ENCODE peak calls at places on chromosomes 7 and 10, in seven cellular contexts. G is mesothelial cell of epicardium, L is body of pancreas, B is cardiac fibroblast, R is glutamatergic neuron, E is nephron progenitor cell, K is cardiac muscle cell. N is an unnamed sample.

GRCh38 chr10:132223156-132223590 is 36.4 kb downstream of the DPYSL4 start:
- DNase-seq in G (peak; percentile 77), L (peak; percentile 86), B (peak; percentile 85), R (peak; percentile 75), E (peak; percentile 87), K (peak; percentile 87), N (peak; percentile 79)

GRCh38 chr7:140674899-140675701 is 2.4 kb downstream of the ADCK2 start:
- DNase-seq in G (no peak), L (peak; percentile 19), B (peak; percentile 73), R (no peak), E (peak; percentile 54), K (peak; percentile 71), N (peak; percentile 44)

GRCh38 chr10:121450247-121450646 is 148.0 kb downstream of the FGFR2 start:
- DNase-seq in G (no peak), L (no peak), B (no peak), R (no peak), E (no peak), K (no peak), N (no peak)

GRCh38 chr7:70621954-70622596 is 509.9 kb upstream of the GALNT17 start:
- DNase-seq in G (no peak), L (no peak), B (no peak), R (no peak), E (no peak), K (no peak), N (no peak)

GRCh38 chr10:14584643-14585042 is 190.1 kb downstream of the FAM107B start:
- DNase-seq in G (no peak), L (no peak), B (no peak), R (no peak), E (no peak), K (no peak), N (no peak)

GRCh38 chr7:94041529-94041928 is 37.4 kb upstream of the BET1 start:
- DNase-seq in G (no peak), L (no peak), B (peak; percentile 65), R (no peak), E (no peak), K (peak; percentile 63), N (no peak)

GRCh38 chr10:130121486-130122079 is 11.0 kb upstream of the C10orf143 start:
- DNase-seq in G (no peak), L (no peak), B (no peak), R (no peak), E (no peak), K (no peak), N (no peak)

GRCh38 chr7:72053273-72053672 is 358.9 kb downstream of the CALN1 start:
- DNase-seq in G (no peak), L (no peak), B (no peak), R (no peak), E (no peak), K (no peak), N (no peak)

GRCh38 chr10:106111241-106111640 is 1053.3 kb downstream of the SORCS1 start:
- DNase-seq in G (no peak), L (no peak), B (peak; percentile 72), R (no peak), E (no peak), K (peak; percentile 65), N (no peak)

GRCh38 chr10:17244712-17245365 is 16.8 kb downstream of the VIM start:
- DNase-seq in G (no peak), L (no peak), B (no peak), R (no peak), E (no peak), K (no peak), N (no peak)

GRCh38 chr10:106711313-106711906 is 453.1 kb downstream of the SORCS1 start:
- DNase-seq in G (peak; percentile 40), L (peak; percentile 70), B (peak; percentile 7), R (peak; percentile 74), E (peak; percentile 57), K (peak; percentile 31), N (peak; percentile 38)

DNA sequence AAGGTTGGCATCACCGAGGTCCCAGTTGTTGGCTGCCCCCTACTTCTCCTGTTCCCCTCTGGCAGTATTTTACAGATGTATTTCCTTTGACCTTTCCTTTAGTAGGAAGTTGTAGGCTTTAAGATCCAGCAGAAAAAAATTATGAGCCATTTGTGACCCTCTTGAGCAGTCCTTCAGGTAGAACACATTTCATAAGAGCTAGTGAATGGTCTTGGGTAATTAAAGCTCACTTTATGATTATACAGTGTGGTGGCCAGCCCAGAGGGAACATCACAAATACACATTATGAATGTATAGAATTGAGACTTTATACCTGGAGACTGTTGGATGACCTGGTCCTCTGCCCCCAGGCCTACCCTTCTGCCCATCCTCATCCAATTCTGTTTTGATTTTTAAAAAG is 57.0 kb downstream of the KAT6B start:
- DNase-seq in G (no peak), L (no peak), B (no peak), R (no peak), E (no peak), K (no peak), N (no peak)
- TF ChIP-seq CTCF in G (no peak), L (no peak), B (no peak), R (no peak), E (no peak), K (no peak), N (no peak)

DNA sequence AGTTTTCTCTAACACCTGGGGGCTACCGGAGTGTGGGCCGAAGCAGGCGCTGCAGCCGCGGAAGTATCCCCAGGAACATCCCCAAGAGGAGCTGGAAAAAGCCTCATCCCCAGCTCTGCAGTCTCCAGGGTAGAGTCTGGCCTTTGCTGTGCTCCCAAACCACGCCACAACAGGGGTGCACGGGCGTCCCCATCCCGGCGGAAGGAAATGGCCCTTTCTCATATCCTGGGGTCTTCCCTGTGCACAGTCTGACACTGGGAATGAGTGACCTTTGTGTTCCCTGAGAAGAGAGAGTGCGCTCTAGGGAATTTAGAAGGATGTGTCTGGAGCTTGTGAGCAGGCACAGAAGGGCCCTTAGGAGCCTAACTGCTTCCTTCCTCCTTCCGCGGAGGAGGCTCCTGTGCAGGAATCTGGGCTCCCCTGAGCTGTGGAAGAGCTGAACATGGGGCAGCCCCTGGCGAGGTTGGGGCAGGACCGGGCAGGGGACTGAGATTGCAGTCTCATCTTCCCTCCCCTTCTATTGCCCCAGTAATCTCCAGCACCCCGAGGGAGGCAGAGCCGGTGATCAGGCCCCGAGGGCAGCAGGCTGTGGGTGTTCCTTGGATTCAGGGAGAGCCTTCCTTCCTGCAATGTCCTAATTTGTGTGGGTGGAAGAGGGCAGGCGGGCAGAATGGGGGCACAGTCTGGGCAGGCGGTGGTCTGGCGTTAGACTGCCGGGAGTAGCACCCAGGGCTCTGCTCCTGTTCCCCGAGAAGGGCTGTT is 1.3 kb downstream of the REPIN1 start:
- DNase-seq in G (no peak), L (no peak), B (no peak), R (no peak), E (no peak), K (no peak), N (no peak)
- TF ChIP-seq CTCF in G (no peak), L (no peak), B (no peak), R (no peak), E (no peak), K (no peak), N (no peak)

DNA sequence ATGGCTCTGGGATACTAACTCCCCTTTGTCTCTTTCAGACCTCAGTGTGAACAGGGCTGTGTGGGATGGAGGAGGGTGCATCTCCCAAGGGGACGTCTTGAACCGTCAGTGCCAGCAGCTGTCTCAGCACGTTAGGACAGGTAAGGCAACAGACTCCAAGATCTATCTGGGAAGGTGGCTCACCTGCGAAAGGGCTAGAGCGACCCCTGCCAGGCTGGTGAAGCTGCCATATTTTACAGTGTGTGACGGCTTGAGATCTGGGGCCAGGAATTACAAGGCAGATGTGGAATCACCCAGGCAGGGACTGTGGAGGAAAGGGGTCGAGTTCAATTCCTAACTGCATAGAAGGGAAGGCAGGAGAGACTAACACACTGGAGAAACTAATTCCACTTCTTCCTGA is 11.2 kb downstream of the MUC17 start:
- DNase-seq in G (no peak), L (peak; percentile 8), B (no peak), R (no peak), E (no peak), K (no peak), N (no peak)
- TF ChIP-seq CTCF in G (no peak), L (no peak), B (no peak), R (no peak), E (no peak), K (no peak), N (no peak)

DNA sequence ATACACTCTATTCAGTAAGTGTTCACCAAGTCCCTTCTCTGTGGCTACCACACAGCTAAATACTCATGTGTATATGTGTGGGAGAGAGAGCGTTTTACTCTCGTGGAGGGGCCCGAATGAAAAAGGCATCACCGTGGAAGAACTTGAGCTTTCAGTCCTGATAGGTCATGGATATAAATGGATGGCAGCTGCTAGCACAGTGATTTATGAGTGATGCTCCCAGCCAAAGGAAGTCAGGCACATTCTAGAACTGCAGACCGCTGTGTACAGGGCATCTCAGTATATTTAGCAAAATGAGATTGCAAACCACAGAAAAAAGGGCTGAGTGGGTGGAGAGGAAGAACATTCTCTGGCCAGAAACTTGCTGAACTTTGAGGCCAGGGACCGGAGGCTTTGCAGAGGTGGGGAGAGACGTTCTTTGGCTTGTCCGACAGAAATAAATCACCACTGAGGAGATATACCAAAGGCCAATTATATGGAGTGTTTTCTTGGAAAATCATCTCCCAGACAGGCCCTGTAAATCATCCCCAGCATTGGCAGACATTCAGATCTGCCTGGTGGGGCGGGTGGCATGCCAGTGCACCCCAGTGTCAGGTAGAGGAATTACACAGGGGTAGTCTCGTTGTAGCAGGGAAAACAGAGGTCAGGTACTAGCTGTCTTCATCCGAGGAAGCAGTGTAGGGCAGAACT is 655.3 kb downstream of the LRMDA start:
- DNase-seq in G (peak; percentile 51), L (peak; percentile 50), B (peak; percentile 85), R (no peak), E (peak; percentile 15), K (peak; percentile 80), N (peak; percentile 35)
- TF ChIP-seq CTCF in G (peak; percentile 41), L (peak; percentile 18), B (peak; percentile 51), R (peak; percentile 23), E (peak; percentile 34), K (peak; percentile 45), N (peak; percentile 60)

GRCh38 chr7:151924508-151924907 is 31.7 kb upstream of the GALNTL5 start:
- DNase-seq in G (no peak), L (peak; percentile 28), B (no peak), R (no peak), E (no peak), K (no peak), N (no peak)

GRCh38 chr7:151927540-151927939 is 28.7 kb upstream of the GALNTL5 start:
- DNase-seq in G (no peak), L (no peak), B (no peak), R (no peak), E (no peak), K (no peak), N (no peak)

GRCh38 chr7:151927011-151927410 is 29.2 kb upstream of the GALNTL5 start:
- DNase-seq in G (no peak), L (no peak), B (no peak), R (no peak), E (no peak), K (no peak), N (no peak)

GRCh38 chr7:151925446-151926335 is 30.6 kb upstream of the GALNTL5 start:
- DNase-seq in G (no peak), L (peak; percentile 61), B (peak; percentile 6), R (no peak), E (no peak), K (peak; percentile 8), N (no peak)

GRCh38 chr7:151926336-151926712 is 29.9 kb upstream of the GALNTL5 start:
- DNase-seq in G (no peak), L (no peak), B (no peak), R (no peak), E (no peak), K (no peak), N (no peak)
- TF ChIP-seq CTCF in G (no peak), L (no peak), B (no peak), R (no peak), E (no peak), K (no peak), N (no peak)